ENCODE peak calls at places on chromosomes 5 and 9, in five cellular contexts. H is A172, G is iPS DF 6.9, D is Right ventricle myocardium inferior, L is Kasumi-1. M is an unnamed sample.

GRCh38 chr9:91211919-91212318 is 149.8 kb downstream of the AUH start:
- DNase-seq in H (no peak), D (no peak), L (no peak), G (no peak), M (no peak)

GRCh38 chr5:157161996-157162395 is 4.1 kb downstream of the GARIN3 start:
- DNase-seq in H (no peak), D (no peak), L (no peak), G (no peak), M (no peak)

GRCh38 chr5:168114444-168115017 is 176.9 kb upstream of the WWC1 start:
- DNase-seq in D (no peak), G (peak; percentile 80), L (peak; percentile 75), H (peak; percentile 70), M (peak; percentile 55)

GRCh38 chr9:101711330-101711941 is 27.0 kb downstream of the GRIN3A start:
- DNase-seq in G (peak; percentile 25), D (no peak), H (peak; percentile 32), L (peak; percentile 50), M (peak; percentile 36)

GRCh38 chr9:14797442-14797841 is 74.9 kb upstream of the CER1 start:
- DNase-seq in G (no peak), D (no peak), L (no peak), H (no peak), M (no peak)

GRCh38 chr9:113056191-113057106 is at the start of gene ZFP37:
- DNase-seq in L (no peak), H (peak; percentile 93), G (peak; percentile 88), D (peak; percentile 95), M (no peak)

GRCh38 chr5:139021346-139021745 is 146.2 kb upstream of the LRRTM2 start:
- DNase-seq in D (no peak), H (no peak), G (no peak), L (no peak), M (no peak)

GRCh38 chr5:139577689-139578347 is 16.7 kb downstream of the UBE2D2 start:
- DNase-seq in H (no peak), D (no peak), G (no peak), L (no peak), M (no peak)

GRCh38 chr9:83062011-83062652 is 810 bp downstream of the RASEF start:
- DNase-seq in H (peak; percentile 24), L (no peak), G (peak; percentile 7), D (no peak), M (no peak)

GRCh38 chr9:92468206-92468605 is 14.1 kb downstream of the ASPN start:
- DNase-seq in G (no peak), H (no peak), L (no peak), D (no peak), M (no peak)

GRCh38 chr5:30540150-30540549 is 653.3 kb upstream of the CDH6 start:
- DNase-seq in L (no peak), H (no peak), D (no peak), G (no peak), M (no peak)